ENCODE peak calls at places on chromosomes 2 and 18, in eight cellular contexts. T, D, A, Q, B, P, Z and G are unnamed samples.
A peak's percentile ranks its signal among the peaks of the same experiment; 100 is the strongest.

GRCh38 chr2:100780203-100781008 is 39.5 kb upstream of the NPAS2 start:
- DNase-seq in T (peak; percentile 70), D (no peak), A (no peak), Q (peak; percentile 59), B (peak; percentile 35), P (no peak), Z (no peak), G (no peak)

GRCh38 chr2:47006374-47007220 is 91.0 kb upstream of the MCFD2 start:
- DNase-seq in T (peak; percentile 20), D (no peak), A (no peak), Q (no peak), B (no peak), P (no peak), Z (no peak), G (no peak)

GRCh38 chr2:28895189-28895893 is 874 bp downstream of the WDR43 start:
- DNase-seq in T (peak; percentile 16), D (no peak), A (peak; percentile 4), Q (peak; percentile 31), B (no peak), P (peak; percentile 39), Z (no peak), G (no peak)

GRCh38 chr2:26396734-26397298 is 4.9 kb upstream of the DRC1 start:
- DNase-seq in T (no peak), D (no peak), A (no peak), Q (no peak), B (no peak), P (no peak), Z (no peak), G (no peak)

GRCh38 chr2:220224711-220225519 is 597.5 kb downstream of the SLC4A3 start:
- DNase-seq in T (no peak), D (no peak), A (no peak), Q (no peak), B (no peak), P (no peak), Z (no peak), G (no peak)

GRCh38 chr18:25605322-25605721 is 253.4 kb upstream of the ZNF521 start:
- DNase-seq in T (no peak), D (no peak), A (no peak), Q (no peak), B (no peak), P (no peak), Z (no peak), G (no peak)

GRCh38 chr2:98487806-98488189 is 43.1 kb downstream of the INPP4A start:
- DNase-seq in T (peak; percentile 51), D (peak; percentile 59), A (no peak), Q (peak; percentile 35), B (no peak), P (no peak), Z (peak; percentile 35), G (no peak)

GRCh38 chr18:567119-567518 is 13.1 kb upstream of the CETN1 start:
- DNase-seq in T (no peak), D (no peak), A (no peak), Q (no peak), B (no peak), P (no peak), Z (no peak), G (no peak)

GRCh38 chr18:61096231-61096630 is 237.0 kb upstream of the CDH20 start:
- DNase-seq in T (no peak), D (no peak), A (no peak), Q (no peak), B (no peak), P (no peak), Z (no peak), G (no peak)

GRCh38 chr2:171550613-171551012 is 28.3 kb downstream of the CYBRD1 start:
- DNase-seq in T (no peak), D (no peak), A (no peak), Q (no peak), B (no peak), P (no peak), Z (no peak), G (no peak)

GRCh38 chr2:68632026-68632425 is 11.4 kb upstream of the PROKR1 start:
- DNase-seq in T (no peak), D (no peak), A (no peak), Q (no peak), B (no peak), P (no peak), Z (no peak), G (no peak)

GRCh38 chr2:96156011-96156820 is 11.0 kb upstream of the DUSP2 start:
- DNase-seq in T (no peak), D (no peak), A (no peak), Q (no peak), B (no peak), P (no peak), Z (peak; percentile 65), G (peak; percentile 33)

DNA sequence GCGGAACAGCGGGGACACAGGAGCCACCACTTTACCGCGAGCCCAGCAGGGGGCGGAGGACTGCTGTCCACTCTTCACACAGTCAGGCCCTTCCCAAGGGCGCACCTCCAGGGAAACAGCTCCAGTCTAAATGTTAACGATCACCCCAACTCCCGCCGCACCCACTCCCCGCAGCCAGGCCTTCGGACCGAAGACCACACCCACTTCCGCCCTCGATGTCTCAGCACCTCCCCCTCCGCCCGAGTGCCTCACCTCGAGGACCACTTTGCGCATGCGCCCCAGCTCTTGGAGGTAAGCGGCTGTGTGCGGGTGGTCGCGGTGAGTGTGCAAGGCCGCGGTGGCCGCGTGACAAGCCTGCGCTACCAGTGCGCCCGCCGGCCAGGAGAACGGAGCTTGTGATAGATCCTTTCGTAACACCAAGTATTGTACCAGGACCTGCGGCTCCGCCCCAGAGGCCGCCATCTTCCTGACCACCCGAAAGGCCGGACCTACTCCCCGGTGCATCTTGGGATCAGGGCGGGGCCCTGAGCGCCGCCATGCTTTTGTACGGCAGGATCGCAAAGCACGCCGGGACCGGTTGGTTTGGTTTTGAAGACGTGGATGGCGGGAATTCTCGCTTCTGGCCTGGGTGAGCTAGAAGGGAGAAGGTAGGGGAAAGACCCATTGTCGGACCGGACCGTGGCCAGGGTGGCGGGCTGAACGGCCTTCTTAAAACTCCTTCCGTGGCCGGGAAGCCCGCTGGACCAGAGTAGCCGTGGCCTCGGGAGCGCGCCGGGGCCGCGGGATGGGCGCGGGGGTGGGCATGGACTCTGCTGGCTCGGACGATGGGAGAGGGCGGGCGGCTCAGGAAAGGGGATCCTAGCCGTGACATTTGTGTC is at the start of the genes CENPO and PTRHD1:
- DNase-seq in T (peak; percentile 98), D (peak; percentile 95), A (peak; percentile 83), Q (peak; percentile 98), B (peak; percentile 94), P (peak; percentile 97), Z (peak; percentile 99), G (peak; percentile 95)
- TF ChIP-seq POLR2A in T (peak; percentile 58), D (peak; percentile 56), A (peak; percentile 70), Q (no peak), B (peak; percentile 28), P (no peak), Z (no peak), G (no peak)

GRCh38 chr2:61210332-61210981 is 48.5 kb downstream of the C2orf74 start:
- DNase-seq in T (no peak), D (no peak), A (no peak), Q (no peak), B (no peak), P (no peak), Z (no peak), G (no peak)

GRCh38 chr2:61205132-61205531 is 43.1 kb downstream of the C2orf74 start:
- DNase-seq in T (no peak), D (no peak), A (no peak), Q (no peak), B (no peak), P (no peak), Z (no peak), G (no peak)
- H3K36me3 ChIP-seq in T (peaks cover 31% of the 10 kb centered on the region), D (peaks cover 77% of the 10 kb centered on the region), A (no peaks in the 10 kb centered on the region), Q (peaks cover 18% of the 10 kb centered on the region), B (peaks cover 6% of the 10 kb centered on the region), P (peaks cover 99% of the 10 kb centered on the region), Z (peaks cover 74% of the 10 kb centered on the region), G (peaks cover 20% of the 10 kb centered on the region)

GRCh38 chr2:241560883-241561474 is 2.4 kb downstream of the BOK start:
- DNase-seq in T (peak; percentile 32), D (no peak), A (no peak), Q (peak; percentile 48), B (no peak), P (no peak), Z (no peak), G (no peak)

GRCh38 chr2:241556734-241557133 is 1.8 kb upstream of the BOK start:
- DNase-seq in T (no peak), D (no peak), A (no peak), Q (no peak), B (no peak), P (no peak), Z (no peak), G (no peak)

GRCh38 chr2:241560181-241560882 is 1.8 kb downstream of the BOK start:
- DNase-seq in T (no peak), D (no peak), A (no peak), Q (no peak), B (no peak), P (no peak), Z (no peak), G (no peak)

GRCh38 chr2:241559489-241560180 is 1.1 kb downstream of the BOK start:
- DNase-seq in T (peak; percentile 34), D (no peak), A (no peak), Q (peak; percentile 75), B (no peak), P (no peak), Z (no peak), G (no peak)

DNA sequence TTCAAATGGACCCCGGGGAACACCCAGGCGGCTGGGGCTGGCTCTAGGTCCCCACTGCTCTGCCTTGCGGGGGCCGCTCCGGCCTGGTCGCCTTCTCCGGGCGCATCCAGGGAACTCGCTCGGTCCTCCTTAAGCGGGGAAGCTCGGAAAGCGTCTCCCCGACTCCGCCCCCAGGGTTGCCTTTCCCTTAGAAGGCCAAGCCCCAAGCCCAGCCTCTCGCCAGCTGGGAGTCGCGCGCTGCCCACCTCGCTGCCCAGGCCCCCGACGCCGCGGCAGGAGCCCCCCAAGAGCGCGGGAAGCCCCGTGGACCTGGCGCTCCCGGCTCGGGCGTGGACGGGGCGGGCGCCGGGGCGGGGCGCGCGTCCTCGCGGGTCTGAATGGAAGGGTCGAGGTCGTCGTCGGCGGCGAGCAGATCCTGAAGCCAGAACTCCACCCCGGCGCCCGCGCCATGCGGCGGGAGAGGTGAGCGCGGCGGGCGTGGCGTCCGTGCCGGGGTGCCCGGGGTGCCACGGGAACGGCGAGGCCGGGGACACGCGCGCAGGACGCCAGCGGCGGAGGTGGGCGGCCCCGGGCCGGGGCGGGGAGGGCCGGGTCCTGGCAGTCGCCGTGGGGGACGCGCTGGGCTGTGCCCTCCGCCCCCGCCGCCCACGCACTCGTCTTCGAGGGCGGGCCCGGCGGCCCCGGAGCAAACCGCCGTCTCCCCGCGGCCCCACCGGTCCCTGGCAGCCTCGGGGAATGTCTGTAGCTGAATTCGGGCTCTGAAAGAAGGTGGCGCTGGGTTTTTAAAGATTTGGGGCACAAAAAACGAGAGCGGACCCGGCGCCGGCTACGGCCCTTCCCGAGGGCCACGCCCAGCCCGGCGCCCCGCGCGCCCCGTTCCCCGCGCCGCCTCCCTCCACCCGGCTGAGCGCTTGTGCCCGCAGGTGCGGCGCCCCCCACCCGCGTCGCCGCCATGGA is at the start of gene BOK:
- DNase-seq in T (peak; percentile 76), D (no peak), A (no peak), Q (peak; percentile 84), B (no peak), P (peak; percentile 70), Z (no peak), G (peak; percentile 36)
- TF ChIP-seq POLR2A in T (peak; percentile 7), D (no peak), A (peak; percentile 57), Q (peak; percentile 68), B (no peak), P (no peak), Z (no peak), G (no peak)

DNA sequence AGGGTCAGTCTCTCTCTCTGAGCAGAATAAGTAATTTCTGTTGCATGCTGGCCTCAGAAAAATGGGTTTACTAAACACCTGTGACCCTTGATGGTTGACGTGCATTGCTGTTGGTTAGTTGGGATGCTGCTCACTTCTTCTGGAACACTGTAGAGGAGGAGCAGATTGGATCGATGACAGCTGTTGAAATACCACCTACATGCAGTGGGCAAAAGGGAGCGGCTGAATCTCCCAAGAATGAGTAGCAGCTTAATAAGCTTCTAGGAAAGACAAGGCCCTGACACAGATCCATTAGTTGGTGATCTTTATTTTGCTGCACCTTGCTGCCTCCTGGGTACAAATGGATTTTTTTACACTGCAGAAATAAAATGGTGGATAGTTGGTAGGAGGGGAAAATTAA is 43.2 kb downstream of the KDM3A start:
- DNase-seq in T (no peak), D (no peak), A (no peak), Q (no peak), B (no peak), P (no peak), Z (no peak), G (no peak)
- H3K36me3 ChIP-seq in T (peaks cover 22% of the 10 kb centered on the region), D (peaks cover 99% of the 10 kb centered on the region), A (peaks cover 45% of the 10 kb centered on the region), Q (peaks cover 33% of the 10 kb centered on the region), B (no peaks in the 10 kb centered on the region), P (peaks cover 100% of the 10 kb centered on the region), Z (peaks cover 90% of the 10 kb centered on the region), G (peaks cover 21% of the 10 kb centered on the region)